ENCODE peak calls at places on chromosome 6, in seven cellular contexts. U is D721Med, D is neuronal stem cell, A is nucleus accumbens, W is OCI-LY7, Q is HT1080, H is kidney glomerular epithelial cell. R is an unnamed sample.

GRCh38 chr6:68778356-68779020 is 143.4 kb downstream of the ADGRB3 start:
- DNase-seq in U (no peak), D (peak), A (peak), W (peak), Q (peak), H (peak), R (peak)

GRCh38 chr6:102407886-102408741 is 1014.6 kb downstream of the GRIK2 start:
- DNase-seq in U (no peak), D (no peak), A (no peak), W (no peak), Q (no peak), H (no peak), R (no peak)

GRCh38 chr6:43359381-43359780 is 10.1 kb downstream of the ZNF318 start:
- DNase-seq in U (no peak), D (no peak), A (no peak), W (no peak), Q (no peak), H (no peak), R (no peak)

GRCh38 chr6:169725270-169726048 is 1.2 kb upstream of the PHF10 start:
- DNase-seq in U (no peak), D (peak), A (no peak), W (peak), Q (no peak), H (no peak), R (peak)

GRCh38 chr6:134999107-134999506 is 49.2 kb upstream of the ALDH8A1 start:
- DNase-seq in U (no peak), D (no peak), A (no peak), W (no peak), Q (no peak), H (no peak), R (no peak)

GRCh38 chr6:132235596-132236280 is 165.5 kb downstream of the MOXD1 start:
- DNase-seq in U (no peak), D (no peak), A (no peak), W (no peak), Q (no peak), H (peak), R (no peak)

GRCh38 chr6:15962449-15962764 is 166.5 kb upstream of the MYLIP start:
- DNase-seq in U (no peak), D (no peak), A (no peak), W (peak), Q (peak), H (peak), R (no peak)

GRCh38 chr6:169302716-169303115 is 49.1 kb upstream of the THBS2 start:
- DNase-seq in U (no peak), D (no peak), A (no peak), W (no peak), Q (no peak), H (no peak), R (no peak)

GRCh38 chr6:95923518-95923917 is 92.3 kb upstream of the FUT9 start:
- DNase-seq in U (no peak), D (no peak), A (no peak), W (peak), Q (no peak), H (no peak), R (peak)

GRCh38 chr6:43283514-43283901 is 14.6 kb upstream of the SLC22A7 start:
- DNase-seq in U (no peak), D (no peak), A (no peak), W (no peak), Q (no peak), H (no peak), R (no peak)

R was measured in ACHN.